ENCODE peak calls at places on chromosomes 3 and 15, in five cellular contexts. T is neural progenitor cell, R is cardiac fibroblast, F is dorsolateral prefrontal cortex, G is adrenal gland. J is an unnamed sample.

GRCh38 chr3:10764314-10765051 is 51.5 kb upstream of the SLC6A11 start:
- DNase-seq in F (no peak), G (no peak), T (peak), R (no peak), J (no peak)

GRCh38 chr3:101066776-101067175 is 73.6 kb upstream of the ABI3BP start:
- DNase-seq in F (no peak), R (peak), T (no peak), G (peak), J (no peak)

GRCh38 chr15:58686286-58686685 is 63.2 kb downstream of the ADAM10 start:
- DNase-seq in F (no peak), R (no peak), T (peak), G (no peak), J (no peak)

GRCh38 chr15:68559342-68560310 is 19.2 kb upstream of the CORO2B start:
- DNase-seq in T (peak), F (peak), R (peak), G (peak), J (peak)

GRCh38 chr15:88834211-88834812 is 31.1 kb downstream of the ACAN start:
- DNase-seq in T (peak), G (peak), F (peak), R (peak), J (no peak)

GRCh38 chr3:131083190-131083863 is 56.6 kb downstream of the NEK11 start:
- DNase-seq in F (peak), R (peak), T (peak), G (peak), J (no peak)

GRCh38 chr3:139111392-139112229 is 66.9 kb upstream of the PRR23C start:
- DNase-seq in F (peak), R (peak), G (peak), T (peak), J (no peak)

GRCh38 chr3:74089854-74090253 is 465.1 kb upstream of the PDZRN3 start:
- DNase-seq in T (peak), R (no peak), F (no peak), G (no peak), J (no peak)

GRCh38 chr3:23077126-23077525 is 126.0 kb upstream of the UBE2E2 start:
- DNase-seq in T (no peak), F (no peak), R (no peak), G (no peak), J (no peak)

GRCh38 chr15:80512729-80513670 is 108.8 kb downstream of the ARNT2 start:
- DNase-seq in F (no peak), G (no peak), R (peak), T (no peak), J (no peak)
- TF ChIP-seq CTCF in F (peak), G (peak), R (no peak), T (peak), J (no peak)

GRCh38 chr15:43793647-43794046 is 1.5 kb downstream of the SERF2 start:
- DNase-seq in F (no peak), R (no peak), G (no peak), T (no peak), J (no peak)

GRCh38 chr15:43795197-43795596 is 3.1 kb downstream of the SERF2 start:
- DNase-seq in F (no peak), T (no peak), R (no peak), G (no peak), J (no peak)

GRCh38 chr15:43791993-43792760 is at the start of gene SERF2:
- DNase-seq in T (peak), G (peak), F (peak), R (peak), J (peak)

GRCh38 chr15:43794269-43795037 is 2.3 kb downstream of the SERF2 start:
- DNase-seq in R (peak), G (peak), T (no peak), F (no peak), J (no peak)

DNA sequence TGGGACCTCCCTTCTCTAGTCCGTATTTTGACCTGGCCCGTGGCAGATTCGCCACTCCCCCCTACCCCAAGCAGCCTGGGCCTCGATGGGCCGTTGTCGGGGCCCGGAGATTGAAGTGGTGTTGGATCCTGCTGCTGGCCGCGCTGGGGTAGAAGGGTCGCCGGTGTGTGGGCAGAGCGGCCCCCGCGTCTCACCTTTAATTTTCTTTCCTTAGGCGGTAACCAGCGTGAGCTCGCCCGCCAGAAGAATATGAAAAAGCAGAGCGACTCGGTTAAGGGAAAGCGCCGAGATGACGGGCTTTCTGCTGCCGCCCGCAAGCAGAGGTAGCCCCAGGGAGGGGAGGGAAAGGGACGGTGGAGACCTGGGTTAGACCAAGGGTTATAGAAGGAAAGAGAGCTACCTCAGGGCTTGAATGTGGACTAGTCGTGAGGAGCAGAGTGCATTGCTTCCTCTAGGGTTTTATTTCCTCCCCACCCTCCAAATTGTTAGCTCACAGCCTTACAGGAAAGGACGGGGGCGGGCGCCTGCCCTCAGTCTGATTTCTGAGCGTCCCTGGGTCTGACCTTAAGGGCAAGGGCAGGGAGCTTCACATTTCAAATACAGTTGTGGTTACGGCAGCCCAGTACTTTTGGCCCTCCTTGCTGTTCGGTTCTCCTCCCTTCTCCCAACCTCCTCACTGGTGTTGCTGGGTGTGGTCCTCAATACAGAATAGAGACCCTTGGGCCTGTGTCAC is 807 bp downstream of the SERF2 start:
- DNase-seq in R (peak), T (peak), F (no peak), G (peak), J (no peak)
- TF ChIP-seq CTCF in R (no peak), T (no peak), F (no peak), G (peak), J (no peak)

GRCh38 chr3:98657429-98657828 is 64.0 kb upstream of the CPOX start:
- DNase-seq in T (peak), G (no peak), R (peak), F (peak), J (no peak)
- TF ChIP-seq CTCF in T (peak), G (no peak), R (no peak), F (no peak), J (no peak)

GRCh38 chr15:72074335-72075060 is 43.5 kb downstream of the MYO9A start:
- DNase-seq in G (no peak), R (no peak), F (no peak), T (no peak), J (no peak)
- TF ChIP-seq CTCF in G (no peak), R (no peak), F (no peak), T (no peak), J (no peak)

DNA sequence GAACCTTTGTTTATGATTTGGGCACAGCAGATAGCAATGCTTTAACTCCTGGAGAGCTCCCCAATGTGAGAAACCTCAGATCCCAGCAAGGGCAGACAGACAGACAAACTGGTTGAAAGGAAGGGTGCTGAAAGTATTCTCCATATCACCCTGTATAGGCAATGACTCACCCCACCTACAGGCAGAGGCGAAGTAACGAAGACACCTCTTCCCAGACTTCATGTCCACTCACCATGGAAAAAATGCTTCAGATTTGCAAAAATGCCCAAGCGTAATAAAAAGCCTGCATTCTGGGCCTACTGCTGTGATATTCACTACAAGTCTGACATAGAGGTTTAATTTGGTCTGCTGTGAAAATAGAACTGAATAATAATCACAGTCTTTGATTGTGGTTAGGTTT is 50.5 kb downstream of the THBS1 start:
- DNase-seq in R (no peak), G (no peak), F (no peak), T (no peak), J (no peak)
- TF ChIP-seq CTCF in R (no peak), G (no peak), F (no peak), T (no peak), J (no peak)